ENCODE peak calls at places on chromosome 4, in four cellular contexts. C, J, F and R are unnamed samples.

GRCh38 chr4:153127773-153128494 is 76.3 kb upstream of the TRIM2 start:
- DNase-seq in C (peak; percentile 89), J (peak; percentile 52), F (peak; percentile 90), R (peak; percentile 93)

GRCh38 chr4:107951551-107951950 is 20.2 kb downstream of the CYP2U1 start:
- DNase-seq in C (no peak), J (no peak), F (peak; percentile 21), R (no peak)

GRCh38 chr4:166577639-166578038 is 656.7 kb downstream of the SPOCK3 start:
- DNase-seq in C (no peak), J (no peak), F (no peak), R (no peak)

GRCh38 chr4:173446416-173446815 is 47.5 kb upstream of the SCRG1 start:
- DNase-seq in C (no peak), J (no peak), F (no peak), R (no peak)

GRCh38 chr4:158805628-158806471 is 37.0 kb downstream of the FNIP2 start:
- DNase-seq in C (no peak), J (peak; percentile 68), F (no peak), R (no peak)

GRCh38 chr4:121943941-121944340 is 7.9 kb downstream of the TRPC3 start:
- DNase-seq in C (no peak), J (no peak), F (no peak), R (no peak)

GRCh38 chr4:71270901-71271300 is 67.9 kb upstream of the SLC4A4 start:
- DNase-seq in C (no peak), J (no peak), F (peak; percentile 62), R (no peak)

GRCh38 chr4:94523033-94523590 is 71.4 kb downstream of the PDLIM5 start:
- DNase-seq in C (no peak), J (no peak), F (peak; percentile 41), R (no peak)

GRCh38 chr4:84264652-84265051 is 234.4 kb downstream of the NKX6-1 start:
- DNase-seq in C (no peak), J (no peak), F (no peak), R (no peak)

GRCh38 chr4:166655705-166656104 is 578.6 kb downstream of the SPOCK3 start:
- DNase-seq in C (no peak), J (no peak), F (no peak), R (no peak)

GRCh38 chr4:7539659-7540058 is 104.9 kb upstream of the PSAPL1 start:
- DNase-seq in C (peak; percentile 69), J (no peak), F (no peak), R (no peak)

GRCh38 chr4:14345356-14345775 is 656.9 kb upstream of the CPEB2 start:
- DNase-seq in C (no peak), J (no peak), F (peak; percentile 30), R (peak; percentile 65)

GRCh38 chr4:74311696-74312313 is 3.5 kb downstream of the EPGN start:
- DNase-seq in C (no peak), J (no peak), F (peak; percentile 82), R (no peak)

GRCh38 chr4:114606240-114606639 is 7.6 kb downstream of the UGT8 start:
- DNase-seq in C (no peak), J (no peak), F (no peak), R (no peak)

GRCh38 chr4:156974264-156974663 is 2.7 kb upstream of the PDGFC start:
- DNase-seq in C (no peak), J (no peak), F (peak; percentile 80), R (no peak)

GRCh38 chr4:127364397-127364796 is 268.4 kb upstream of the INTU start:
- DNase-seq in C (no peak), J (no peak), F (no peak), R (no peak)

GRCh38 chr4:98377626-98378025 is 116.4 kb downstream of the RAP1GDS1 start:
- DNase-seq in C (no peak), J (no peak), F (peak; percentile 37), R (no peak)

GRCh38 chr4:40844261-40844660 is 94.5 kb downstream of the NSUN7 start:
- DNase-seq in C (no peak), J (no peak), F (no peak), R (no peak)

GRCh38 chr4:7353046-7353790 is 81.5 kb downstream of the PSAPL1 start:
- DNase-seq in C (no peak), J (no peak), F (no peak), R (no peak)

GRCh38 chr4:74874785-74875367 is 58.0 kb upstream of the PARM1 start:
- DNase-seq in C (no peak), J (no peak), F (peak; percentile 91), R (no peak)

GRCh38 chr4:742742-743311 is 37.2 kb downstream of the PCGF3 start:
- DNase-seq in C (peak; percentile 91), J (peak; percentile 48), F (peak; percentile 65), R (no peak)

GRCh38 chr4:145731026-145731425 is 51.1 kb downstream of the C4orf51 start:
- DNase-seq in C (no peak), J (no peak), F (peak; percentile 30), R (no peak)

GRCh38 chr4:116544946-116545345 is 540.4 kb downstream of the TRAM1L1 start:
- DNase-seq in C (no peak), J (no peak), F (no peak), R (no peak)

GRCh38 chr4:168811793-168812651 is 198.0 kb downstream of the CBR4 start:
- DNase-seq in C (no peak), J (no peak), F (peak; percentile 71), R (no peak)

GRCh38 chr4:13912436-13912835 is 284.9 kb upstream of the BOD1L1 start:
- DNase-seq in C (no peak), J (no peak), F (no peak), R (no peak)

DNA sequence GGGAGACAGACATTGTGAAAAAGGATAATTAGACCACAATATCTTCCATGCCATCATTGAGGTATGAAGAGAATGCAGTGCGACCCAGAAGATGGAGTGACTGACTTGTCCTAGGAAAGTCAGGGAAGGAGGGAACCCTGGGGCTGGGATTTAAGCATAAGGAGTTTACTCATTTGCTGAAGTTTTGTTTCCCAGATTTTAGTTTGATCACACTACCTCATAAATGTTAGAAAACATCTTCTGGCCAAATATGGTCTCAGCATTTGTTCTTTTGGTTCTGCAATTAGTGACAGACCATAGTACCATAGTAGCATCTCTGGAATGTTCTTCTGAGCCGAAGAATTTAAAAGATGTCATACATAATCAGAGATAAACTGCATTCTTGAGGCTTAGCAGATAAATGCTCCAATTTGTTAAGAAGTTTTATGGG is 96.5 kb upstream of the PGRMC2 start:
- DNase-seq in C (no peak), J (no peak), F (peak; percentile 86), R (no peak)
- H3K4me1 ChIP-seq in C (no peaks in the 10 kb centered on the region), J (peaks cover 32% of the 10 kb centered on the region), F (no peaks in the 10 kb centered on the region), R (no peaks in the 10 kb centered on the region)

GRCh38 chr4:139460565-139460964 is 6.6 kb downstream of the RAB33B start:
- DNase-seq in C (no peak), J (no peak), F (no peak), R (no peak)
- H3K4me1 ChIP-seq in C (peaks cover 46% of the 10 kb centered on the region), J (peaks cover 12% of the 10 kb centered on the region), F (peaks cover 6% of the 10 kb centered on the region), R (peaks cover 3% of the 10 kb centered on the region)

GRCh38 chr4:26765515-26765914 is 95.1 kb upstream of the STIM2 start:
- DNase-seq in C (no peak), J (no peak), F (no peak), R (no peak)

GRCh38 chr4:26763063-26763462 is 97.6 kb upstream of the STIM2 start:
- DNase-seq in C (no peak), J (no peak), F (no peak), R (no peak)

GRCh38 chr4:26762650-26763049 is 98.0 kb upstream of the STIM2 start:
- DNase-seq in C (no peak), J (no peak), F (peak; percentile 28), R (no peak)

GRCh38 chr4:26766142-26766541 is 94.5 kb upstream of the STIM2 start:
- DNase-seq in C (no peak), J (no peak), F (no peak), R (no peak)

GRCh38 chr4:26763649-26764048 is 97.0 kb upstream of the STIM2 start:
- DNase-seq in C (no peak), J (no peak), F (no peak), R (no peak)
- H3K4me1 ChIP-seq in C (peaks cover 13% of the 10 kb centered on the region), J (no peaks in the 10 kb centered on the region), F (no peaks in the 10 kb centered on the region), R (no peaks in the 10 kb centered on the region)

GRCh38 chr4:56909083-56909981 is 1.6 kb downstream of the REST start:
- DNase-seq in C (peak; percentile 85), J (peak; percentile 32), F (peak; percentile 64), R (peak; percentile 76)
- H3K4me1 ChIP-seq in C (peaks cover 57% of the 10 kb centered on the region), J (peaks cover 12% of the 10 kb centered on the region), F (peaks cover 22% of the 10 kb centered on the region), R (peaks cover 12% of the 10 kb centered on the region)

GRCh38 chr4:141022221-141022760 is 111.0 kb downstream of the RNF150 start:
- DNase-seq in C (no peak), J (no peak), F (no peak), R (no peak)

GRCh38 chr4:141023051-141023450 is 110.2 kb downstream of the RNF150 start:
- DNase-seq in C (no peak), J (no peak), F (no peak), R (no peak)

GRCh38 chr4:141019772-141020171 is 113.5 kb downstream of the RNF150 start:
- DNase-seq in C (no peak), J (no peak), F (no peak), R (no peak)

GRCh38 chr4:141020801-141021261 is 112.4 kb downstream of the RNF150 start:
- DNase-seq in C (no peak), J (no peak), F (peak; percentile 42), R (no peak)

DNA sequence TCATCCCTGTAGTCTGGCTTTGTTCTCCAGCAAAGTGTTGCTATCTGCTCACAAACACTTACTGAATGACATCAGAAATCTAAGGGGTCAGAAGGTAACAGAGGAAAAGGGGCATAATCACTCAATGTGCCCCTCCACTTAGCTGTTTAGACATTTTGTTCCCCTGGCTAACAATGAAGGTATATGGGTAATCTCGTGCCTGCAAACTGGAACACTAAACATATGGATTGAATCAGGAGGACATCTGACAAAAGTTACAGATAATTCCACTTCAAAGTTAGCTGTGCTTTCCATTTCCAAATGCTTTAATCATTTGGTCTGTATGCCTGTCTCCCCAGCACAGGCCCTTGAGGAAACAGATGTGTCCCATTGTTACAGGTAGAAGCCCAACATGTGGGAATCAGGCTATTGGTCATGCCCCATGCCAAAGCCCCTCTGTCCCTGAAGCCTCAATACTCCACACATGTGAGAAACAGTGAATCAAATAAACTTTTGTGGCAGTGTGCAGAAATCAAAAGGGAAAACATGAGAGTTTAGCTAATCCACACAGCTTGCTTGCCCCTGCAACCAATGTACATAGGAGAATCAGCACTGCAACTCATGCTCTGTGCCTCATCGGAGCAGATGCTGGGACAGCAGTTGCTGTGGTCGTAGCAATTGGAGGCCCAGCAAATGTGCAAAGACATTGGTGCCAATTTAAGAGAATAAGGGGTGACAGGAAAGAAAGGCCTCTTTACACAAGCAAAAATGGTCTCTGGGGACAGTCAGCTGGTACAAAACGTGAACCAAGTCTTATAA is 111.7 kb downstream of the RNF150 start:
- DNase-seq in C (no peak), J (no peak), F (no peak), R (no peak)
- H3K4me1 ChIP-seq in C (no peaks in the 10 kb centered on the region), J (peaks cover 26% of the 10 kb centered on the region), F (peaks cover 58% of the 10 kb centered on the region), R (peaks cover 14% of the 10 kb centered on the region)

GRCh38 chr4:187782425-187782824 is 213.1 kb upstream of the ZFP42 start:
- DNase-seq in C (no peak), J (no peak), F (no peak), R (no peak)
- H3K4me1 ChIP-seq in C (no peaks in the 10 kb centered on the region), J (no peaks in the 10 kb centered on the region), F (no peaks in the 10 kb centered on the region), R (no peaks in the 10 kb centered on the region)